ENCODE peak calls at places on chromosomes 3 and 15, in five cellular contexts. O, F, J, G and Q are unnamed samples. For H3K4me1, the result is how much of the 10 kb centered on the place peaks cover.

GRCh38 chr3:186909078-186909853 is 21.1 kb upstream of the ST6GAL1 start:
- DNase-seq in O (peak), F (no peak), J (no peak), G (no peak), Q (peak)

GRCh38 chr15:91988071-91988470 is 134.6 kb downstream of the SLCO3A1 start:
- DNase-seq in O (no peak), F (no peak), J (no peak), G (no peak), Q (no peak)

GRCh38 chr3:118987466-118987865 is 47.2 kb downstream of the IGSF11 start:
- DNase-seq in O (no peak), F (peak), J (peak), G (no peak), Q (no peak)

GRCh38 chr3:179046497-179047353 is 24.9 kb downstream of the ZMAT3 start:
- DNase-seq in O (no peak), F (no peak), J (no peak), G (no peak), Q (no peak)

GRCh38 chr15:89372069-89373033 is 37.7 kb upstream of the POLG start:
- DNase-seq in O (no peak), F (no peak), J (no peak), G (no peak), Q (no peak)

GRCh38 chr3:152127058-152127457 is 141.7 kb upstream of the MBNL1 start:
- DNase-seq in O (no peak), F (no peak), J (no peak), G (no peak), Q (no peak)

GRCh38 chr15:68775671-68776476 is 44.8 kb downstream of the ANP32A start:
- DNase-seq in O (no peak), F (no peak), J (peak), G (peak), Q (no peak)

GRCh38 chr15:67100808-67101581 is 35.6 kb downstream of the SMAD3 start:
- DNase-seq in O (peak), F (no peak), J (no peak), G (no peak), Q (no peak)

GRCh38 chr3:10554236-10554611 is 48.8 kb upstream of the ATP2B2 start:
- DNase-seq in O (no peak), F (no peak), J (no peak), G (no peak), Q (no peak)

GRCh38 chr15:45648521-45649200 is 13.8 kb downstream of the SQOR start:
- DNase-seq in O (no peak), F (no peak), J (no peak), G (peak), Q (no peak)

DNA sequence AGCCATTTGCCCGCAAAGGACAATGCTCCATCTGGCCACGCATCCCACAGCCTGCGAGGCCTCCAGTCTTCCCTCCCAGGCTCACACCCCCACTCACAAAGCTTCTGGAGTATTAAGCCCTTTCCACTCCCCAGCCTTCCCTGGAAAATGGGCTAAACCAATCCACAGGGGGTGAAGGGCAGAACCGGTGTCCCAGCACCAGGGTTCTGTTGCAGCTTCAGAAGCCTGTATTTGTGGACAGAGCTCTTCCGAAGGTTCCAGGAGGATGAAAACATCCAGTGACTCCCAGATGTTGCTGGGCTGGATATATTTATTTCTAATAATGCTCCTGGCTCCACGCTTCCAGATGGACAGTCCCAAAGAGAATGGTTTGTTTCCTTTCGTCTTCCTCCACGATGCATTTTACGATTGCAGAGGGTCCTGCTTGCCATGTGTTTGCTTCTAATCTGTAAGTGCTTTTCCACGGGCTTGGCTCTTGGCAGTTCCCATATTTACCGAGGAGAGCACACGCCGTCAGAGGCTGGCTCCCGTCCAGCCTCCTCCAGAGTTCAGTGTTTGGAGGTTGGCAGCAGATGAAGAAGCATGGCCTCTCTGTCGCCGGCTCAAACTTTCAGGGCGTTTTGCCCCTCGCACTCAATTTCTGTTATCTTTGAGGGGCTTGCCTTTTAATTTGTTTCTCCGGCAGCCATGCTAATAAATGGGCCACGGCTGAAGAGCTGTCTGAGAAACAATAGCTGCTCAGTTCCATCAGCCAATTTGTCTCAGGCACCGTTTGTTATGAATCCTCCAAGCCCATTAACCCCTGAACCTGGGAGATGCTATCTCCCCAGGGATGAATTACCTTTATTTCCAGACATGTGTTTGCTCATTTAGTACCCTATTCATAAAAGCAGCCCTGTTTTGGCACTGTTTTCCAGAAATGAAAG is 367.9 kb upstream of the PROK2 start:
- DNase-seq in O (no peak), F (peak), J (peak), G (peak), Q (no peak)
- H3K27ac ChIP-seq in O (no peak), F (peak), J (peak), G (no peak), Q (peak)

GRCh38 chr15:86135030-86135429 is 55.4 kb downstream of the AGBL1 start:
- DNase-seq in O (no peak), F (no peak), J (peak), G (peak), Q (no peak)
- H3K4me1 ChIP-seq in O (under half), F (under half), J (under half), G (under half), Q (under half)

GRCh38 chr3:42191443-42191747 is 74.6 kb downstream of the CCK start:
- DNase-seq in O (no peak), F (no peak), J (no peak), G (no peak), Q (no peak)

GRCh38 chr3:42194943-42195510 is 71.0 kb downstream of the CCK start:
- DNase-seq in O (no peak), F (no peak), J (no peak), G (no peak), Q (no peak)

GRCh38 chr3:42190701-42191442 is 75.1 kb downstream of the CCK start:
- DNase-seq in O (peak), F (peak), J (peak), G (peak), Q (peak)

GRCh38 chr3:42189746-42190145 is 76.2 kb downstream of the CCK start:
- DNase-seq in O (no peak), F (no peak), J (no peak), G (no peak), Q (no peak)

GRCh38 chr3:42192334-42193200 is 73.4 kb downstream of the CCK start:
- DNase-seq in O (no peak), F (no peak), J (no peak), G (no peak), Q (no peak)
- H3K27ac ChIP-seq in O (no peak), F (no peak), J (no peak), G (no peak), Q (no peak)

DNA sequence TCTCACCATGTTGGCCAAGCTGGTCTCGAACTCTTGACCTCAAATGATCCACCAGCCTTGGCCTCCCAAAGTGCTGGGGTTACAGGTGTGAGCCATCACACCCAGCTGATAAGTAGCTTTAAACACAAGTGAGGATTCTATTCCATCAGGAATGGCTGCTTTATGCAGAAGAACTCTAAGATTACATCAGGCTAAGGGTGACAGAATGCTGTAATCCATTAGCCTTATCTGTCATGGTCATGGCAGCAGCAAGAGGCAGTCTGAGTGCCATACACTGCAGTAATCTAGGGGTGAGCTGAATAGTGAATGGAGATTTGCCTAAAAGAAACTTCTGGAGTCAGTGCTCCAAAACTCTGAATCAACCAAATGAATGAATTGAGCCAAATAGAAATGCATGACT is 39.5 kb downstream of the LIPC start:
- DNase-seq in O (no peak), F (no peak), J (no peak), G (no peak), Q (no peak)
- H3K4me1 ChIP-seq in O (under half), F (under half), J (under half), G (under half), Q (under half)

GRCh38 chr3:9347887-9348286 is 15.0 kb upstream of the THUMPD3 start:
- DNase-seq in O (no peak), F (no peak), J (no peak), G (no peak), Q (no peak)

GRCh38 chr3:9347086-9347485 is 15.8 kb upstream of the THUMPD3 start:
- DNase-seq in O (no peak), F (no peak), J (no peak), G (no peak), Q (no peak)

GRCh38 chr3:9352917-9353823 is 9.7 kb upstream of the THUMPD3 start:
- DNase-seq in O (peak), F (peak), J (peak), G (peak), Q (peak)

GRCh38 chr3:9349321-9350117 is 13.3 kb upstream of the THUMPD3 start:
- DNase-seq in O (no peak), F (no peak), J (no peak), G (no peak), Q (no peak)

DNA sequence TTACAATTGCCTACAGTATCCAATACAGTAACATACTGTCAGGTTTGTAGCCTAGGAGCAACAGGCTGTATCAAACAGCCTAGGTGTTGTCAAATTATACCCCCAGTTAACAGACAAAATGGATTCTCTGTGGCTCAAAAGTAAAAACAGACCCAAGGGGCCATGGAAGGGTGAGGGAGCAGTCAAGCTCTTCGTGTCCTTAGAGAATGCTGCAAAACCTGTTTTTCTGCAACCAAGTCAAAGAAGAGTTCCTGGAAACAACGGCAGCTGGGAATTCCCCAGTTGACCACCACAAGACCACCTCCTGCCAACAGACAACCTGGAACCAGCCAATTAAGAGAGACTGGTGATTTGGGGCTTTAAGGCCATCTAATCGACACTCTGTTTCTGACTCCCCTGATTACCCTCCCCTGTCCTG is 11.1 kb upstream of the THUMPD3 start:
- DNase-seq in O (no peak), F (no peak), J (no peak), G (no peak), Q (no peak)
- H3K27ac ChIP-seq in O (no peak), F (no peak), J (no peak), G (no peak), Q (no peak)

DNA sequence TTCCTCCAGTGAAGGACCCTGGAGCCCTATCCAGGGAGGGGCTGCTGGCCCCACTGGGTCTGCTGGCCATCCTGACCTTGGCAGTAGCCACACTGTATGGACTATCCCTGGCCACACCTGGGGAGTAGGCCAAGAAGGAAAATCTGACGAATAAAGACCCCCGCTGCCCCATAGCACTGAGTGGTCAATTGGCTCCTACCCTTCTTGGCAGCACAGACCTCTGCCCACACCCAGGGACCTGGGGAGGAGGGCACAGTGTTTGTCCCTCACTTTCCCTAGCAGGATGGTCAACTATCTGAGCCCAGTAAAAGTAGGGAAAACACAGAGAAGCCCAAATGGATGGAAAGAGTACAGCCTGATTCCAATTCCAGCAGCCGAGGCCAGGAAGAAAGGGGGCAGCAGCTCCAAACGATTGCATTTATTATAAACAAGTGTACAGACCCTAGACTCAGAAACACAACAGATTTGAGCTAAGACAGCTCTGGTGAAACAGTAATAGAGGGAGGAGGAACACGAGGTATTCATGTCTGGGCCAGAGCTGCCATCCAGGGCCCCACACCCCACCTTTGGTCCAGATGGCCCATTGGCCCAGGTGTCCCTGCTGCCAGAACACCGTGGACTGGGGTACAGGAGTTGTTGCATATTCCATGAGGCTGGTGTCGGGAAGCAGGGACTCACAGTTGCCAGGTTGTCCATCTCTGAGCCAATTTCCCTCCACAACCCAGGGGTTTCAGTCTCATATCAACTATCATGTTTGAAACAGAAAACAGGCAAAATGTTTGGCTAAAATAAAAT is 21.1 kb downstream of the ATRIP start:
- DNase-seq in O (no peak), F (no peak), J (no peak), G (no peak), Q (no peak)
- H3K4me1 ChIP-seq in O (half or more), F (under half), J (under half), G (under half), Q (half or more)

GRCh38 chr15:101446527-101447167 is 42.9 kb downstream of the PCSK6 start:
- DNase-seq in O (no peak), F (no peak), J (no peak), G (peak), Q (no peak)
- H3K27ac ChIP-seq in O (no peak), F (peak), J (no peak), G (peak), Q (no peak)

GRCh38 chr15:38562278-38562677 is 2.3 kb downstream of the RASGRP1 start:
- DNase-seq in O (no peak), F (no peak), J (no peak), G (no peak), Q (no peak)
- H3K4me1 ChIP-seq in O (half or more), F (under half), J (under half), G (under half), Q (half or more)